ENCODE peak calls at places on chromosome 20, in nine cellular contexts. R is A549; C is activated naive CD4-positive, alpha-beta T cell; J is astrocyte; X is posterior vena cava; E is AG04450; Z is CD8-positive, alpha-beta memory T cell; O is AG09319; G is HCT116. K is an unnamed sample.

GRCh38 chr20:46423342-46423741 is 16.9 kb upstream of the ELMO2 start:
- DNase-seq in R (no peak), C (no peak), J (no peak), X (no peak), E (no peak), Z (no peak), O (no peak), G (no peak), K (no peak)

GRCh38 chr20:41615110-41615509 is 3.1 kb downstream of the CHD6 start:
- DNase-seq in R (no peak), C (no peak), J (no peak), X (no peak), E (no peak), Z (no peak), O (no peak), G (no peak), K (no peak)

GRCh38 chr20:32336918-32337347 is 21.2 kb upstream of the ASXL1 start:
- DNase-seq in R (peak), C (no peak), J (no peak), X (no peak), E (no peak), Z (no peak), O (no peak), G (no peak), K (peak)

GRCh38 chr20:44151621-44152416 is 35.2 kb downstream of the JPH2 start:
- DNase-seq in R (no peak), C (no peak), J (peak), X (no peak), E (no peak), Z (no peak), O (no peak), G (peak), K (no peak)

GRCh38 chr20:8368680-8369079 is 236.6 kb downstream of the PLCB1 start:
- DNase-seq in R (no peak), C (no peak), J (no peak), X (no peak), E (no peak), Z (no peak), O (no peak), G (no peak), K (no peak)

GRCh38 chr20:53180928-53181362 is 208.8 kb downstream of the TSHZ2 start:
- DNase-seq in R (no peak), C (no peak), J (no peak), X (no peak), E (no peak), Z (no peak), O (no peak), G (no peak), K (no peak)

GRCh38 chr20:20184149-20184548 is 131.8 kb downstream of the CFAP61 start:
- DNase-seq in R (peak), C (no peak), J (no peak), X (no peak), E (no peak), Z (no peak), O (no peak), G (no peak), K (no peak)

GRCh38 chr20:38219006-38219950 is 41.3 kb downstream of the KIAA1755 start:
- DNase-seq in R (no peak), C (no peak), J (no peak), X (peak), E (no peak), Z (no peak), O (no peak), G (no peak), K (no peak)

GRCh38 chr20:55649254-55649653 is 356.1 kb downstream of the CBLN4 start:
- DNase-seq in R (no peak), C (no peak), J (no peak), X (no peak), E (no peak), Z (no peak), O (no peak), G (no peak), K (no peak)

GRCh38 chr20:57061058-57061900 is 205.2 kb downstream of the BMP7 start:
- DNase-seq in R (peak), C (no peak), J (no peak), X (no peak), E (no peak), Z (no peak), O (no peak), G (no peak), K (peak)

GRCh38 chr20:18728165-18728866 is 85.3 kb upstream of the SCP2D1 start:
- DNase-seq in R (no peak), C (no peak), J (no peak), X (peak), E (no peak), Z (no peak), O (no peak), G (no peak), K (no peak)

GRCh38 chr20:1010659-1011058 is 8.5 kb upstream of the RSPO4 start:
- DNase-seq in R (no peak), C (no peak), J (no peak), X (no peak), E (no peak), Z (no peak), O (no peak), G (no peak), K (no peak)

GRCh38 chr20:42373049-42373448 is 754.9 kb upstream of the CHD6 start:
- DNase-seq in R (no peak), C (no peak), J (no peak), X (no peak), E (no peak), Z (no peak), O (no peak), G (no peak), K (no peak)

GRCh38 chr20:22567944-22568871 is 16.2 kb downstream of the FOXA2 start:
- DNase-seq in R (no peak), C (no peak), J (no peak), X (no peak), E (no peak), Z (no peak), O (no peak), G (no peak), K (no peak)

GRCh38 chr20:4699216-4699615 is 22.5 kb upstream of the PRND start:
- DNase-seq in R (no peak), C (no peak), J (no peak), X (no peak), E (no peak), Z (no peak), O (no peak), G (no peak), K (no peak)

GRCh38 chr20:63064310-63064709 is 57.5 kb upstream of the BHLHE23 start:
- DNase-seq in R (no peak), C (no peak), J (no peak), X (peak), E (no peak), Z (no peak), O (no peak), G (no peak), K (no peak)

K was measured in cardiac muscle cell.